ENCODE peak calls at places on chromosomes 16 and 17, in nine cellular contexts. One of them, this sample, is unnamed.

GRCh38 chr16:50021509-50021908 is 3.5 kb upstream of the CNEP1R1 start:
- DNase-seq in sigmoid colon: no peak
- DNase-seq in stomach: no peak
- DNase-seq in A549: no peak
- DNase-seq in HepG2: peak
- DNase-seq in esophagus muscularis mucosa: no peak
- DNase-seq in transverse colon: no peak
- DNase-seq in suprapubic skin: no peak
- DNase-seq in ovary: no peak
- DNase-seq in this sample: no peak

GRCh38 chr17:11580677-11581076 is 17.6 kb upstream of the DNAH9 start:
- DNase-seq in sigmoid colon: no peak
- DNase-seq in stomach: no peak
- DNase-seq in A549: no peak
- DNase-seq in HepG2: no peak
- DNase-seq in esophagus muscularis mucosa: no peak
- DNase-seq in transverse colon: no peak
- DNase-seq in suprapubic skin: no peak
- DNase-seq in ovary: no peak
- DNase-seq in this sample: no peak

GRCh38 chr17:3656353-3656752 is 12.0 kb downstream of the TAX1BP3 start:
- DNase-seq in sigmoid colon: no peak
- DNase-seq in stomach: no peak
- DNase-seq in A549: no peak
- DNase-seq in HepG2: no peak
- DNase-seq in esophagus muscularis mucosa: no peak
- DNase-seq in transverse colon: no peak
- DNase-seq in suprapubic skin: no peak
- DNase-seq in ovary: no peak
- DNase-seq in this sample: no peak

GRCh38 chr16:29992371-29992967 is 2.9 kb downstream of the HIRIP3 start:
- DNase-seq in sigmoid colon: no peak
- DNase-seq in stomach: no peak
- DNase-seq in A549: no peak
- DNase-seq in HepG2: no peak
- DNase-seq in esophagus muscularis mucosa: no peak
- DNase-seq in transverse colon: no peak
- DNase-seq in suprapubic skin: no peak
- DNase-seq in ovary: no peak
- DNase-seq in this sample: no peak

GRCh38 chr16:3570420-3571062 is 6.7 kb downstream of the NLRC3 start:
- DNase-seq in sigmoid colon: no peak
- DNase-seq in stomach: no peak
- DNase-seq in A549: no peak
- DNase-seq in HepG2: peak
- DNase-seq in esophagus muscularis mucosa: no peak
- DNase-seq in transverse colon: no peak
- DNase-seq in suprapubic skin: no peak
- DNase-seq in ovary: no peak
- DNase-seq in this sample: no peak

GRCh38 chr17:6365187-6365943 is 69.6 kb downstream of the AIPL1 start:
- DNase-seq in sigmoid colon: no peak
- DNase-seq in stomach: no peak
- DNase-seq in A549: peak
- DNase-seq in HepG2: no peak
- DNase-seq in esophagus muscularis mucosa: peak
- DNase-seq in transverse colon: no peak
- DNase-seq in suprapubic skin: peak
- DNase-seq in ovary: no peak
- DNase-seq in this sample: no peak

GRCh38 chr17:80308672-80309517 is 48.2 kb downstream of the RNF213 start:
- DNase-seq in sigmoid colon: peak
- DNase-seq in stomach: no peak
- DNase-seq in A549: no peak
- DNase-seq in HepG2: no peak
- DNase-seq in esophagus muscularis mucosa: no peak
- DNase-seq in transverse colon: no peak
- DNase-seq in suprapubic skin: no peak
- DNase-seq in ovary: no peak
- DNase-seq in this sample: no peak

GRCh38 chr17:30996481-30996880 is 25.6 kb downstream of the RNF135 start:
- DNase-seq in sigmoid colon: no peak
- DNase-seq in stomach: no peak
- DNase-seq in A549: no peak
- DNase-seq in HepG2: no peak
- DNase-seq in esophagus muscularis mucosa: no peak
- DNase-seq in transverse colon: no peak
- DNase-seq in suprapubic skin: no peak
- DNase-seq in ovary: no peak
- DNase-seq in this sample: no peak

GRCh38 chr16:60091479-60091878 is 1357.4 kb upstream of the GOT2 start:
- DNase-seq in sigmoid colon: no peak
- DNase-seq in stomach: no peak
- DNase-seq in A549: no peak
- DNase-seq in HepG2: no peak
- DNase-seq in esophagus muscularis mucosa: no peak
- DNase-seq in transverse colon: no peak
- DNase-seq in suprapubic skin: no peak
- DNase-seq in ovary: no peak
- DNase-seq in this sample: no peak

GRCh38 chr17:34609210-34609609 is 29.8 kb downstream of the TMEM132E start:
- DNase-seq in sigmoid colon: no peak
- DNase-seq in stomach: no peak
- DNase-seq in A549: no peak
- DNase-seq in HepG2: no peak
- DNase-seq in esophagus muscularis mucosa: no peak
- DNase-seq in transverse colon: no peak
- DNase-seq in suprapubic skin: no peak
- DNase-seq in ovary: no peak
- DNase-seq in this sample: no peak

GRCh38 chr16:30401768-30402425 is 5.5 kb upstream of the ZNF771 start:
- DNase-seq in sigmoid colon: no peak
- DNase-seq in stomach: no peak
- DNase-seq in A549: no peak
- DNase-seq in HepG2: peak
- DNase-seq in esophagus muscularis mucosa: no peak
- DNase-seq in transverse colon: no peak
- DNase-seq in suprapubic skin: no peak
- DNase-seq in ovary: no peak
- DNase-seq in this sample: no peak

DNA sequence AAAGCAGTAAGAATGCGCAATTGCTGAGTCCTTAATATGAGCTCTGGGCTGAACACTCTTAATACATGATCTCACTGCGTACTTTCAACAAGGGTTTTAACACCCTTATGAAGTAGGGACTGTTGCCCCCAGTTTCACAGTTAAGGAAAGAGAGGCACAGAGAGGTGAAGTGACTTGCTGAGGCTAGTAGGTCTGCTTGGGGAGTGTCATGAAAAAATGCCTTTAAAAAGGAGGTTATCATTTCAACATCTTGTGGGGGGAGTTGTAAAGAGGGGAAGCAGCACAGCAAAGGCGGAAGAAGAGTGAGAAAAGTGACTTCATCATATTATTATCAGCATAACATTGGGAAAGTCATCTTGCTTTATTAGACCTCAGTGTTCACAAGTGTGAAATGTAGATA is 2.1 kb downstream of the CCL4L2 start:
- DNase-seq in sigmoid colon: no peak
- DNase-seq in stomach: no peak
- DNase-seq in A549: no peak
- DNase-seq in HepG2: no peak
- DNase-seq in esophagus muscularis mucosa: peak
- DNase-seq in transverse colon: no peak
- DNase-seq in suprapubic skin: no peak
- DNase-seq in ovary: no peak
- DNase-seq in this sample: no peak
- TF ChIP-seq EP300 in sigmoid colon: no peak
- TF ChIP-seq EP300 in stomach: no peak
- TF ChIP-seq EP300 in A549: no peak
- TF ChIP-seq EP300 in HepG2: no peak
- TF ChIP-seq EP300 in esophagus muscularis mucosa: no peak
- TF ChIP-seq EP300 in transverse colon: no peak
- TF ChIP-seq EP300 in suprapubic skin: no peak
- TF ChIP-seq EP300 in ovary: no peak
- TF ChIP-seq EP300 in this sample: no peak

DNA sequence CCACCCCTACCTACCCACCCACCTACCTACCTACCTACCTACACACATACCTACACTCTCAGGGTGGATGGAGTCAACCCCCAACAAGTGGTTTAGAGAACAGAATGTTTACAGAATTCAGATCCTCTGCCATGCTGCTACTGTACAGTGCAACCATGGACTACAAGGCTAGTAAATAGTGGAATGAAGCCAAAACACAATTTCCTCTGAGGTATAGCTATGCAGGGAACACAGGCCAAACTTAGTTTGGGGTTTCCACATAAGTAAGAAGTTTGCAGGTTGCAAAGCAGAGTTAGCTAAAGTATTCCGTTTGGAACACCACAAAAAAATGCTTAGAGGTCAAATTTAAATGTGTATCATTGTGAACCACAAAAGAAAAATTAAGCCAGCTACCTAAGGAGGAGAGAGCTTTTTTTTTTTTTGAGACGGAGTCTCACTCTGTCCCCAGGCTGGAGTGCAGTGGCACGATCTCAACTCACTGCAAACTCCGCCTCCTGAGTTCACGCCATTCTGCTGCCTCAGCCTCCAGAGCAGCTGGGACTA is 2.7 kb upstream of the AP1G1 start:
- DNase-seq in sigmoid colon: no peak
- DNase-seq in stomach: no peak
- DNase-seq in A549: no peak
- DNase-seq in HepG2: no peak
- DNase-seq in esophagus muscularis mucosa: no peak
- DNase-seq in transverse colon: no peak
- DNase-seq in suprapubic skin: no peak
- DNase-seq in ovary: no peak
- DNase-seq in this sample: no peak
- TF ChIP-seq EP300 in sigmoid colon: no peak
- TF ChIP-seq EP300 in stomach: no peak
- TF ChIP-seq EP300 in A549: no peak
- TF ChIP-seq EP300 in HepG2: no peak
- TF ChIP-seq EP300 in esophagus muscularis mucosa: no peak
- TF ChIP-seq EP300 in transverse colon: no peak
- TF ChIP-seq EP300 in suprapubic skin: no peak
- TF ChIP-seq EP300 in ovary: no peak
- TF ChIP-seq EP300 in this sample: no peak

GRCh38 chr17:74519951-74520553 is 11.2 kb downstream of the CD300LB start:
- DNase-seq in sigmoid colon: no peak
- DNase-seq in stomach: peak
- DNase-seq in A549: no peak
- DNase-seq in HepG2: no peak
- DNase-seq in esophagus muscularis mucosa: peak
- DNase-seq in transverse colon: peak
- DNase-seq in suprapubic skin: peak
- DNase-seq in ovary: no peak
- DNase-seq in this sample: no peak
- TF ChIP-seq EP300 in sigmoid colon: no peak
- TF ChIP-seq EP300 in stomach: no peak
- TF ChIP-seq EP300 in A549: no peak
- TF ChIP-seq EP300 in HepG2: no peak
- TF ChIP-seq EP300 in esophagus muscularis mucosa: no peak
- TF ChIP-seq EP300 in transverse colon: no peak
- TF ChIP-seq EP300 in suprapubic skin: no peak
- TF ChIP-seq EP300 in ovary: no peak
- TF ChIP-seq EP300 in this sample: no peak

DNA sequence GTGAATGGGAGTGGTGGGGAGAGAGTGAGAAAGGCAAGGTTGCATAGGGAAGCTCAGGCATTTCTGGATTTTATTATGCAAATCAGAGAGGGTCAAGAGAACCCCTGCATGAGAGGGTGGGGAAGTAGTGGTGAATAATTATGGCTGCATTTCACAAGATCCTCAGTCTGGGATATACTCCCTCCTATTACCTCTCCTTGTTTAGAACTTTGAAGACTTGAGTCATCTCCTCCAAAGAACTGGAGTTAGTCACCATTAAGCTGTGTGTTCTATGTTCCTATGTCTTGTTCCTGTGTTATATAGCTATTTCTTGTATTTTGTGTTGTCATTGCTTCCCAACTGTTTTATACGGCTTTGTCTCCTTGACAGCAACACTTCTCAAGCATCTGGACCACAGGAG is 18.4 kb downstream of the SOX9 start:
- DNase-seq in sigmoid colon: no peak
- DNase-seq in stomach: no peak
- DNase-seq in A549: no peak
- DNase-seq in HepG2: no peak
- DNase-seq in esophagus muscularis mucosa: no peak
- DNase-seq in transverse colon: no peak
- DNase-seq in suprapubic skin: no peak
- DNase-seq in ovary: no peak
- DNase-seq in this sample: no peak
- TF ChIP-seq EP300 in sigmoid colon: no peak
- TF ChIP-seq EP300 in stomach: no peak
- TF ChIP-seq EP300 in A549: no peak
- TF ChIP-seq EP300 in HepG2: no peak
- TF ChIP-seq EP300 in esophagus muscularis mucosa: no peak
- TF ChIP-seq EP300 in transverse colon: no peak
- TF ChIP-seq EP300 in suprapubic skin: no peak
- TF ChIP-seq EP300 in ovary: no peak
- TF ChIP-seq EP300 in this sample: no peak

DNA sequence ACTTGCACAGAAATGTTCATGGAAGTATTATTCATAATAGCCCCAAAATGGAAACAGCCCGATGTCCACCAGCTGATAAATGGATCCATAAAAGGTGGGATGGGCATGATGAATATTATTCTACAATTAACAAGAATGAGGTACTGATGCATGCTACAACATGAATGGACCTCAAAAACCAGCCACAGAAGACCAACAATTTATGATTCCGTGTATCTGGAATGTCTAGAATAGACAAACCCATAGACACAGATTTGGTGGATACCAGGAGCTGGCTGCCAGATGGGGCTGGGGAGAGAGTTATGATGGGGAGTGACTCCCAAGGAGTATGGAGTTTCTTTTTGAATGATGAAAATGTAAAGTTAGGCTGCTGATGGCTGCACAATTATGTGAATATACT is 10.8 kb upstream of the NAGLU start:
- DNase-seq in sigmoid colon: no peak
- DNase-seq in stomach: no peak
- DNase-seq in A549: no peak
- DNase-seq in HepG2: no peak
- DNase-seq in esophagus muscularis mucosa: no peak
- DNase-seq in transverse colon: no peak
- DNase-seq in suprapubic skin: no peak
- DNase-seq in ovary: no peak
- DNase-seq in this sample: no peak
- TF ChIP-seq EP300 in sigmoid colon: no peak
- TF ChIP-seq EP300 in stomach: no peak
- TF ChIP-seq EP300 in A549: no peak
- TF ChIP-seq EP300 in HepG2: no peak
- TF ChIP-seq EP300 in esophagus muscularis mucosa: no peak
- TF ChIP-seq EP300 in transverse colon: no peak
- TF ChIP-seq EP300 in suprapubic skin: no peak
- TF ChIP-seq EP300 in ovary: no peak
- TF ChIP-seq EP300 in this sample: no peak